ENCODE peak calls at places on chromosome 5, in six cellular contexts. P, D, R, X, I and A are unnamed samples.

GRCh38 chr5:11792621-11793020 is 111.6 kb downstream of the CTNND2 start:
- DNase-seq in P (no peak), D (no peak), R (no peak), X (no peak), I (no peak), A (no peak)

GRCh38 chr5:2524620-2525019 is 226.9 kb downstream of the IRX2 start:
- DNase-seq in P (no peak), D (no peak), R (no peak), X (no peak), I (no peak), A (no peak)

GRCh38 chr5:173395257-173395932 is 67.2 kb upstream of the STC2 start:
- DNase-seq in P (peak; percentile 73), D (no peak), R (no peak), X (peak; percentile 6), I (no peak), A (no peak)

GRCh38 chr5:117594165-117594564 is 1019.5 kb upstream of the SEMA6A start:
- DNase-seq in P (no peak), D (no peak), R (no peak), X (no peak), I (no peak), A (no peak)

GRCh38 chr5:169804861-169805260 is 167.8 kb downstream of the DOCK2 start:
- DNase-seq in P (no peak), D (no peak), R (no peak), X (no peak), I (no peak), A (no peak)

GRCh38 chr5:1881273-1881586 is 1.5 kb downstream of the IRX4 start:
- DNase-seq in P (peak; percentile 54), D (no peak), R (no peak), X (peak; percentile 75), I (no peak), A (no peak)

GRCh38 chr5:5891350-5891749 is 468.9 kb downstream of the ICE1 start:
- DNase-seq in P (peak; percentile 39), D (no peak), R (no peak), X (no peak), I (no peak), A (no peak)

GRCh38 chr5:14914603-14915277 is 43.2 kb upstream of the ANKH start:
- DNase-seq in P (peak; percentile 25), D (no peak), R (no peak), X (no peak), I (no peak), A (no peak)

GRCh38 chr5:158212915-158213314 is 354.0 kb upstream of the CLINT1 start:
- DNase-seq in P (no peak), D (no peak), R (no peak), X (peak; percentile 13), I (no peak), A (no peak)

GRCh38 chr5:109844148-109844547 is 154.4 kb downstream of the MAN2A1 start:
- DNase-seq in P (no peak), D (no peak), R (no peak), X (no peak), I (no peak), A (no peak)

GRCh38 chr5:92527311-92528078 is 1053.5 kb downstream of the NR2F1-AS1 start:
- DNase-seq in P (no peak), D (no peak), R (no peak), X (no peak), I (no peak), A (no peak)

GRCh38 chr5:56838409-56839039 is 23.2 kb downstream of the MAP3K1 start:
- DNase-seq in P (peak; percentile 82), D (no peak), R (no peak), X (no peak), I (no peak), A (no peak)

GRCh38 chr5:171666815-171667214 is 118.8 kb upstream of the SMIM23 start:
- DNase-seq in P (no peak), D (no peak), R (peak; percentile 28), X (no peak), I (no peak), A (no peak)

GRCh38 chr5:56534102-56534501 is 281.2 kb upstream of the MAP3K1 start:
- DNase-seq in P (peak; percentile 86), D (no peak), R (no peak), X (peak; percentile 24), I (no peak), A (no peak)

GRCh38 chr5:132497488-132497997 is 7.0 kb upstream of the IRF1 start:
- DNase-seq in P (peak; percentile 97), D (no peak), R (no peak), X (no peak), I (no peak), A (no peak)

GRCh38 chr5:163658702-163659567 is 153.5 kb downstream of the MAT2B start:
- DNase-seq in P (no peak), D (no peak), R (no peak), X (no peak), I (no peak), A (no peak)

GRCh38 chr5:113140837-113141661 is 164.5 kb downstream of the DCP2 start:
- DNase-seq in P (peak; percentile 51), D (no peak), R (no peak), X (no peak), I (no peak), A (no peak)

GRCh38 chr5:157160001-157160400 is 6.1 kb downstream of the GARIN3 start:
- DNase-seq in P (no peak), D (no peak), R (no peak), X (no peak), I (no peak), A (no peak)

GRCh38 chr5:112917453-112918005 is 4.5 kb downstream of the REEP5 start:
- DNase-seq in P (no peak), D (no peak), R (no peak), X (no peak), I (no peak), A (no peak)

GRCh38 chr5:68332546-68332945 is 117.0 kb downstream of the PIK3R1 start:
- DNase-seq in P (peak; percentile 79), D (no peak), R (no peak), X (no peak), I (no peak), A (no peak)

GRCh38 chr5:148083203-148083602 is 19.4 kb downstream of the SPINK5 start:
- DNase-seq in P (no peak), D (no peak), R (no peak), X (no peak), I (no peak), A (no peak)

GRCh38 chr5:58786904-58787303 is 204.0 kb downstream of the RAB3C start:
- DNase-seq in P (no peak), D (no peak), R (no peak), X (no peak), I (no peak), A (no peak)

GRCh38 chr5:134545070-134545868 is 19.8 kb downstream of the JADE2 start:
- DNase-seq in P (no peak), D (no peak), R (no peak), X (no peak), I (no peak), A (no peak)

GRCh38 chr5:16497546-16497945 is 31.9 kb upstream of the ZNF622 start:
- DNase-seq in P (peak; percentile 57), D (no peak), R (no peak), X (no peak), I (no peak), A (no peak)

GRCh38 chr5:6370580-6370979 is 7.8 kb downstream of the MED10 start:
- DNase-seq in P (no peak), D (no peak), R (no peak), X (no peak), I (no peak), A (no peak)

GRCh38 chr5:107930891-107931290 is 260.2 kb upstream of the EFNA5 start:
- DNase-seq in P (no peak), D (no peak), R (no peak), X (no peak), I (no peak), A (no peak)

GRCh38 chr5:124675921-124676846 is 70.3 kb downstream of the ZNF608 start:
- DNase-seq in P (no peak), D (no peak), R (no peak), X (no peak), I (no peak), A (no peak)

GRCh38 chr5:54206580-54207229 is 103.7 kb downstream of the ARL15 start:
- DNase-seq in P (no peak), D (no peak), R (no peak), X (no peak), I (no peak), A (no peak)

GRCh38 chr5:179607449-179607931 is 16.0 kb downstream of the HNRNPH1 start:
- DNase-seq in P (no peak), D (no peak), R (no peak), X (no peak), I (peak; percentile 6), A (no peak)

GRCh38 chr5:133830281-133830680 is 138.1 kb downstream of the C5orf15 start:
- DNase-seq in P (no peak), D (no peak), R (no peak), X (no peak), I (no peak), A (no peak)

GRCh38 chr5:11733840-11734192 is 170.4 kb downstream of the CTNND2 start:
- DNase-seq in P (no peak), D (no peak), R (no peak), X (no peak), I (no peak), A (no peak)

GRCh38 chr5:107235167-107235566 is 435.6 kb downstream of the EFNA5 start:
- DNase-seq in P (no peak), D (no peak), R (no peak), X (no peak), I (no peak), A (no peak)

GRCh38 chr5:126736141-126736540 is 40.8 kb upstream of the LMNB1 start:
- DNase-seq in P (no peak), D (no peak), R (no peak), X (no peak), I (no peak), A (no peak)

GRCh38 chr5:115360036-115360685 is 63.7 kb upstream of the CCDC112 start:
- DNase-seq in P (peak; percentile 12), D (no peak), R (no peak), X (no peak), I (no peak), A (no peak)

GRCh38 chr5:122330881-122331280 is 18.8 kb downstream of the SNCAIP start:
- DNase-seq in P (no peak), D (no peak), R (no peak), X (no peak), I (no peak), A (no peak)

GRCh38 chr5:104635216-104635615 is 1072.6 kb upstream of the NUDT12 start:
- DNase-seq in P (peak; percentile 88), D (no peak), R (no peak), X (no peak), I (no peak), A (no peak)

GRCh38 chr5:66757219-66757833 is 161.1 kb downstream of the MAST4 start:
- DNase-seq in P (peak; percentile 64), D (no peak), R (peak; percentile 65), X (peak; percentile 18), I (no peak), A (peak; percentile 30)

GRCh38 chr5:168460606-168461005 is 25.7 kb upstream of the RARS1 start:
- DNase-seq in P (no peak), D (no peak), R (no peak), X (no peak), I (no peak), A (no peak)

GRCh38 chr5:139285651-139286392 is 7.7 kb upstream of the MATR3 start:
- DNase-seq in P (no peak), D (no peak), R (no peak), X (no peak), I (no peak), A (no peak)